ENCODE peak calls at places on chromosomes 16 and 17, in five cellular contexts. N is glutamatergic neuron, I is T-helper 17 cell, O is NCI-H345, U is NCI-H774. R is an unnamed sample.

GRCh38 chr17:48246623-48247022 is 139.1 kb downstream of the SNX11 start:
- DNase-seq in N (no peak), U (no peak), O (no peak), I (no peak), R (no peak)

GRCh38 chr17:71338396-71338795 is 782.4 kb upstream of the SOX9 start:
- DNase-seq in I (no peak), N (no peak), U (no peak), O (no peak), R (no peak)

GRCh38 chr17:64773836-64774761 is 112.0 kb upstream of the SMURF2 start:
- DNase-seq in I (no peak), N (no peak), U (peak; percentile 49), O (peak; percentile 19), R (peak; percentile 93)

GRCh38 chr17:76969598-76970172 is 101.5 kb downstream of the MGAT5B start:
- DNase-seq in U (peak; percentile 89), N (no peak), O (peak; percentile 51), I (no peak), R (peak; percentile 70)

GRCh38 chr16:11627822-11628457 is 40.3 kb upstream of the SNN start:
- DNase-seq in O (no peak), U (no peak), N (no peak), I (no peak), R (no peak)

GRCh38 chr17:4327638-4328037 is 38.8 kb downstream of the UBE2G1 start:
- DNase-seq in O (no peak), U (no peak), I (no peak), N (no peak), R (no peak)

GRCh38 chr17:31524926-31525800 is 133.7 kb downstream of the RAB11FIP4 start:
- DNase-seq in U (peak; percentile 39), I (peak; percentile 89), N (peak; percentile 95), O (peak; percentile 57), R (peak; percentile 47)

GRCh38 chr16:13919330-13919682 is 648 bp upstream of the ERCC4 start:
- DNase-seq in N (no peak), O (peak; percentile 52), U (peak; percentile 46), I (no peak), R (peak; percentile 80)

GRCh38 chr17:1959871-1960569 is 65.1 kb downstream of the RTN4RL1 start:
- DNase-seq in O (no peak), N (no peak), U (no peak), I (no peak), R (no peak)

GRCh38 chr17:4480929-4481898 is 17.5 kb upstream of the SPNS2 start:
- DNase-seq in U (no peak), O (no peak), N (no peak), I (no peak), R (no peak)

GRCh38 chr16:35221482-35222185 is 1762.2 kb downstream of the TP53TG3F start:
- DNase-seq in O (no peak), U (no peak), I (no peak), N (no peak), R (no peak)

GRCh38 chr17:58092101-58092796 is 9.0 kb downstream of the DYNLL2 start:
- DNase-seq in U (no peak), N (no peak), I (no peak), O (no peak), R (no peak)

GRCh38 chr16:13390093-13390985 is 488.9 kb downstream of the SHISA9 start:
- DNase-seq in U (no peak), N (no peak), O (peak; percentile 47), I (no peak), R (no peak)

GRCh38 chr16:28289939-28290862 is 2.1 kb upstream of the SBK1 start:
- DNase-seq in N (no peak), I (no peak), U (no peak), O (no peak), R (no peak)

GRCh38 chr17:3594056-3594810 is 15.0 kb downstream of the TRPV1 start:
- DNase-seq in I (no peak), O (no peak), N (no peak), U (no peak), R (no peak)

GRCh38 chr16:9476744-9477143 is 385.3 kb downstream of the HAPSTR1 start:
- DNase-seq in U (no peak), O (no peak), I (no peak), N (no peak), R (no peak)

GRCh38 chr17:19262650-19263620 is 25.8 kb downstream of the EPN2 start:
- DNase-seq in I (no peak), U (no peak), N (no peak), O (no peak), R (peak; percentile 78)